ENCODE peak calls at places on chromosome 20, in ten cellular contexts. Z is Calu3, K is testis, H is OCI-LY7, S is GM12865, D is GM13977, I is endodermal cell, U is GM23338, R is H9, M is IMR-90. Y is an unnamed sample.

GRCh38 chr20:43241057-43241702 is 51.5 kb upstream of the PTPRT start:
- DNase-seq in U (no peak), R (no peak), H (no peak), K (no peak), S (no peak), D (no peak), M (no peak), Z (no peak), I (no peak), Y (no peak)

GRCh38 chr20:709421-709820 is 33.8 kb upstream of the SCRT2 start:
- DNase-seq in D (no peak), H (no peak), S (no peak), I (no peak), M (no peak), Z (no peak), R (peak; percentile 34), K (peak; percentile 69), U (no peak), Y (no peak)

GRCh38 chr20:23010096-23010495 is 25.0 kb upstream of the SSTR4 start:
- DNase-seq in U (no peak), I (no peak), M (no peak), S (no peak), H (no peak), D (no peak), K (no peak), Z (no peak), R (no peak), Y (no peak)

GRCh38 chr20:58447733-58448391 is 58.8 kb downstream of the VAPB start:
- DNase-seq in D (no peak), M (peak; percentile 58), Z (peak; percentile 80), U (peak; percentile 89), R (peak; percentile 73), H (peak; percentile 61), K (peak; percentile 60), I (peak; percentile 91), S (peak; percentile 68), Y (peak; percentile 72)

GRCh38 chr20:38935285-38935684 is 9.1 kb downstream of the FAM83D start:
- DNase-seq in S (no peak), K (no peak), D (no peak), R (no peak), M (no peak), H (no peak), U (no peak), I (no peak), Z (peak; percentile 44), Y (no peak)

GRCh38 chr20:2816030-2816582 is at the start of gene TMEM239:
- DNase-seq in I (peak; percentile 37), R (no peak), M (no peak), H (no peak), U (no peak), S (no peak), K (no peak), Z (no peak), D (no peak), Y (no peak)

GRCh38 chr20:58712116-58712822 is 19.7 kb downstream of the NPEPL1 start:
- DNase-seq in D (no peak), K (no peak), I (no peak), R (peak; percentile 23), M (no peak), U (no peak), S (no peak), H (no peak), Z (no peak), Y (no peak)

GRCh38 chr20:4406627-4407026 is 315.1 kb upstream of the PRND start:
- DNase-seq in R (no peak), K (no peak), U (no peak), M (peak; percentile 88), I (no peak), H (no peak), D (no peak), S (no peak), Z (no peak), Y (no peak)

GRCh38 chr20:44601801-44602204 is 19.4 kb downstream of the PKIG start:
- DNase-seq in H (no peak), S (no peak), I (no peak), K (peak; percentile 82), D (no peak), M (peak; percentile 87), R (no peak), Z (no peak), U (no peak), Y (no peak)

GRCh38 chr20:4470375-4470774 is 251.3 kb upstream of the PRND start:
- DNase-seq in U (no peak), K (no peak), R (no peak), I (no peak), Z (no peak), S (no peak), H (no peak), D (no peak), M (peak; percentile 87), Y (no peak)

GRCh38 chr20:3039426-3039825 is 4.0 kb upstream of the GNRH2 start:
- DNase-seq in I (no peak), R (no peak), S (no peak), Z (no peak), U (no peak), M (no peak), H (no peak), D (no peak), K (no peak), Y (no peak)

GRCh38 chr20:17898548-17898994 is 70.0 kb downstream of the SNX5 start:
- DNase-seq in R (peak; percentile 64), S (peak; percentile 86), U (peak; percentile 88), I (peak; percentile 90), H (peak; percentile 80), K (peak; percentile 90), D (peak; percentile 63), Z (peak; percentile 41), M (peak; percentile 75), Y (peak; percentile 81)

DNA sequence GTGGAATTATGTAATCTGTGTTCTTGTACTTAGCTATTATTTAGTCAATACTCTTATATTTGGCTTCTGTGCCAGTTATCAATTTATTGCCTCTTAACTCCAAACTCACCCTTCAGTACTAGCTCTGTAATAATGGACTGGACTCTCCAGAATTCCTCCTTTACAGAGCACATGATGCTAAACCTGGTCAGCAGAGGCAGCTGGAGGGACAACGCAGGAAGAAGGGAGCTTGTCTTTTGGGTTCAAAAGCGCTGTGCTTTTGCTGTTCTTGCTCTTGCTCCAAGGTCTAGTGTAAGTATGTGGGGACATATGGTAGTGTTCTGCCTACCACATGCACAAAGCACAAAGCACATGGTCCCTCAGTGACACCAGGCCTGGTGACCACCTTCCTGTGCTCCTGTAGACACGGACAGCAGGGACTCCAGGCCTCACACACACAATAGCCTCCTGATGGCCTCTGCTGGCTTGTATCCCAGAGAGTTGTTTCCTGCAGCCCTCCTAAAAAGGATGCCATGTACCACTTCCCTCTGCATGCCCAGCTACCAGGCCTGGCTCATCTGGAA is 46.1 kb downstream of the CHD6 start:
- DNase-seq in R (no peak), S (no peak), H (no peak), U (no peak), Z (peak; percentile 53), K (no peak), D (no peak), M (no peak), I (no peak), Y (no peak)
- TF ChIP-seq CTCF in R (no peak), S (no peak), H (peak; percentile 45), U (no peak), Z (peak; percentile 58), K (no peak), D (no peak), M (no peak), I (no peak), Y (no peak)

DNA sequence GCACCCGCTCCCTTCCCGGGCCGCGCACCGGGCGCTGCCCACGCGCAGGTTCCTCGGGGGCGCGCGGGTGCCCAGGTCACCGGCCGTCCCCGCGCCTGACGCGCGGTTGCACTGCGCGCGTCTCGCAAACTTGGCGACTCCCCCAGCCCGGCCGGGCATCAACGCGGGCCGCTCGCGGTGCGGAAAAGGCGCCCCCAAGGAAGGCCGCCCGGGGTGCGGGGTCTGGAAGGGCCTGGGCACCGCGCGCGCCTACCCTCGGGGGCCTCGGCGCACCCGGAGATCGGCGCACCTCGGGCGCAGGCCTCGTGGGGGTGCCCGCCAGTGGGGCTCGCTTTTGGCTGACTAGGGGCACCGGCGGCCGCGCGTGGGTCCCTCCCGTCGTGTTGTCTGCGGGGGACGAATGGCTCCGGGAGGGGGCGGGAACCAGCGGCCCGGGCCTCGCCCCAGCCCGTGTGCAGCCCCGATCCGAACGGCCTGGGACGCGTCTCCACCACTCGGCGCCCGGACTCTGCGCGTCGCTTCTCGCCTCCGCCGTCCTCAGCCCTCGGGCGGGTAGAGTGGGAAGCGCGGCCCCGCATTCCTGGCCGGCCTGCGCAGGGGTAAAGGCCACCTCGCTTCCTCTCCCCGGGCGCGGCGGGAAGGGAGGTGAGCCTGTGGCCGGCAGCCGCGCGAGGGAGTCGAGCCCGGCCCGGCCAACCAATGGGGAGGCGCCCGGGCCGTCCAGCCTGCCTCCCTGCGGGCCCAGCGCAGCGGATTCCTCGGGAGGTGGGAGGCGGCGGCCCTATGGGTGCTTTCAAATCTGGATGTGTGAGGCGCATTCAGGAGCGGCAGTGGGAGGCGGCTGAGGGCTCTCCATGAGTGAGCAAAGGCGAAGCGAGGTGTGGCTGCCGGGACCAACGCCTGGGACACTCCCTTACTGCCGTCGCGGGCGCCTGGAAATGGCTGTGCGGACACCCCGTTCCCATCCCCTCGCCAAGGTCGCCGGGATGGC is 927 bp upstream of the ZBTB46 start:
- DNase-seq in D (peak; percentile 57), M (no peak), S (no peak), I (peak; percentile 81), U (peak; percentile 75), R (peak; percentile 55), H (no peak), Z (peak; percentile 54), K (peak; percentile 42), Y (no peak)
- TF ChIP-seq CTCF in D (no peak), M (no peak), S (no peak), I (no peak), U (no peak), R (no peak), H (no peak), Z (no peak), K (no peak), Y (no peak)

GRCh38 chr20:51389543-51389924 is 153.0 kb downstream of the NFATC2 start:
- DNase-seq in Z (no peak), D (no peak), S (no peak), U (no peak), M (no peak), K (no peak), R (no peak), I (no peak), H (no peak), Y (no peak)
- TF ChIP-seq CTCF in Z (no peak), D (no peak), S (no peak), U (no peak), M (no peak), K (no peak), R (no peak), I (no peak), H (no peak), Y (no peak)

DNA sequence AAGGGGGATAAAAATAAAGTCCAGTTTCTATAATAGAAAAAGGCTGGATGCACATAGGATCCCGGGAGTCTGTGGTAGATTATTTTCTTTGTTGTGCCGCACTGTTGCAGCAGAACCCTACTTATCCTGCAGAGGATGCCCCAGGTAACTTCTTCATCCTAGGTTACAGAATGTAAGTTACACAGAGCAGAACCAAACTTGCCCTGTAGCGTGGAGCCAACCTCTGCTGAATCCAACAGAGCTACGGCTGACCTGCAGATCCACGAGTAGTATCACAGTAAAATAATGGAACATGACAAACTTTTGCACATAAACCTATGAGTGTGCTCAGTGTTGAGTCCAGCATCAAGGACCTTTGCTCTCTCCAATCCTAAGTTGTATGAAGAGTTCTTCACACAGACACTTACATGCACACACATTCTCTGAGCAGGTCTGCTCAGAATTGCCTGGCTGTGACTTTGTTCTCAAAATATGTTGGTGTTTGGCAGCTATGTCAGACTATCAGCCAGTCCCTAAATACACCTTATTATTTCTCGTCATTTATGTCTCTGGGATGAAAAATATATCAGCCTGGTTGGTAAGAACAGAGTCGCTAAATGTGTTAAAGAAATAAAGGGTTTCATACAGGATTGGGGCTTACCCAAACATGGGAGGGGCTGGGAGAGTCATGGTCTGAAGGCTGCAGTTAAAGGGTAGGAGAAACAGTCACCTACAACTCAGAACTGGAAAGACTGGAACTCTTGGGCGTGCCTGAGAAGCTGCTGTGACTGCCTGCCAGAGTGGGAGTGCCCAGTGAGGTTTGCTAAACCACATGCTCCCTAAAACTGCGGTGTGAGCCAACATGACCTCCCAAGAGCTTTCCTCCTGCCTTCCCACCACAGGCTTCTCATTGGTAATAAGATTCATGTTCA is 165.1 kb upstream of the SLC24A3 start:
- DNase-seq in K (peak; percentile 68), R (no peak), S (no peak), U (no peak), D (no peak), I (no peak), Z (peak; percentile 49), H (no peak), M (no peak), Y (no peak)
- TF ChIP-seq CTCF in K (no peak), R (no peak), S (no peak), U (no peak), D (no peak), I (no peak), Z (no peak), H (no peak), M (no peak), Y (no peak)

Y was measured in activated CD8-positive, alpha-beta T cell treated with anti-CD3 and anti-CD28 coated beads for 36 hours.